ENCODE peak calls at places on chromosomes 11 and 22, in nine cellular contexts. X is B cell; N is fibroblast of mammary gland; W is HFFc6; Z is astrocyte of the spinal cord; B is fibroblast of lung; G is colonic mucosa; U is stimulated activated naive CD4-positive, alpha-beta T cell treated with Interleukin-2 at 50 U/mL for 16 hours; O is MV-4-11. R is an unnamed sample.

GRCh38 chr11:61294717-61295595 is at the start of gene VWCE:
- DNase-seq in X (peak), N (peak), W (peak), Z (peak), B (peak), G (peak), U (peak), O (peak), R (peak)

GRCh38 chr22:42648368-42649260 is 578 bp downstream of the CYB5R3 start:
- DNase-seq in X (peak), N (peak), W (no peak), Z (peak), B (peak), G (peak), U (peak), O (peak), R (peak)

GRCh38 chr11:128336203-128336602 is 251.2 kb downstream of the ETS1 start:
- DNase-seq in X (no peak), N (peak), W (peak), Z (peak), B (peak), G (no peak), U (no peak), O (no peak), R (no peak)

GRCh38 chr11:8055836-8056526 is 25.0 kb upstream of the TUB start:
- DNase-seq in X (no peak), N (no peak), W (no peak), Z (no peak), B (no peak), G (no peak), U (no peak), O (no peak), R (no peak)

GRCh38 chr11:25602149-25602548 is 729.8 kb upstream of the ANO3 start:
- DNase-seq in X (no peak), N (no peak), W (no peak), Z (no peak), B (no peak), G (no peak), U (no peak), O (no peak), R (no peak)

GRCh38 chr22:33539902-33540751 is 380.1 kb downstream of the LARGE1 start:
- DNase-seq in X (no peak), N (peak), W (no peak), Z (no peak), B (peak), G (peak), U (no peak), O (no peak), R (no peak)

GRCh38 chr11:132535830-132536229 is 996.5 kb downstream of the OPCML start:
- DNase-seq in X (no peak), N (no peak), W (no peak), Z (no peak), B (no peak), G (no peak), U (no peak), O (no peak), R (no peak)

GRCh38 chr11:92259861-92260260 is 35.2 kb downstream of the FAT3 start:
- DNase-seq in X (no peak), N (no peak), W (no peak), Z (no peak), B (no peak), G (no peak), U (no peak), O (no peak), R (no peak)

GRCh38 chr11:35947437-35947836 is 3.6 kb downstream of the LDLRAD3 start:
- DNase-seq in X (no peak), N (no peak), W (no peak), Z (no peak), B (no peak), G (no peak), U (no peak), O (no peak), R (no peak)

GRCh38 chr22:42511401-42511891 is 8.2 kb downstream of the RRP7A start:
- DNase-seq in X (no peak), N (no peak), W (no peak), Z (no peak), B (no peak), G (peak), U (no peak), O (no peak), R (no peak)

GRCh38 chr11:6655790-6656580 is at the start of gene DCHS1:
- DNase-seq in X (peak), N (no peak), W (no peak), Z (no peak), B (no peak), G (no peak), U (peak), O (no peak), R (no peak)

GRCh38 chr11:113242767-113243397 is 71.5 kb upstream of the TTC12 start:
- DNase-seq in X (no peak), N (peak), W (peak), Z (peak), B (peak), G (no peak), U (peak), O (no peak), R (no peak)

GRCh38 chr22:39239561-39240423 is 5.0 kb downstream of the PDGFB start:
- DNase-seq in X (no peak), N (no peak), W (no peak), Z (no peak), B (no peak), G (peak), U (no peak), O (no peak), R (peak)

GRCh38 chr11:88484873-88485621 is 147.5 kb upstream of the CTSC start:
- DNase-seq in X (no peak), N (peak), W (peak), Z (no peak), B (peak), G (peak), U (peak), O (peak), R (peak)

GRCh38 chr11:19822531-19822930 is 109.9 kb downstream of the NAV2 start:
- DNase-seq in X (no peak), N (no peak), W (no peak), Z (no peak), B (no peak), G (no peak), U (no peak), O (no peak), R (no peak)

R was measured in Kasumi-1.